ENCODE peak calls at places on chromosome 7, in four cellular contexts. One of them, this sample, is unnamed.

GRCh38 chr7:124765401-124766352 is at the start of gene GPR37:
- DNase-seq in A673: peak
- DNase-seq in stimulated activated CD8-positive, alpha-beta memory T cell treated with anti-CD3 and anti-CD28 coated beads, Interleukin-4, amount 100 ng/mL, for 48 hours: peak
- DNase-seq in NCI-H1105: peak
- DNase-seq in this sample: peak

GRCh38 chr7:148650232-148650858 is 48.4 kb upstream of the CUL1 start:
- DNase-seq in A673: peak
- DNase-seq in stimulated activated CD8-positive, alpha-beta memory T cell treated with anti-CD3 and anti-CD28 coated beads, Interleukin-4, amount 100 ng/mL, for 48 hours: no peak
- DNase-seq in NCI-H1105: no peak
- DNase-seq in this sample: no peak

GRCh38 chr7:460374-461117 is 59.1 kb downstream of the PDGFA start:
- DNase-seq in A673: no peak
- DNase-seq in stimulated activated CD8-positive, alpha-beta memory T cell treated with anti-CD3 and anti-CD28 coated beads, Interleukin-4, amount 100 ng/mL, for 48 hours: no peak
- DNase-seq in NCI-H1105: no peak
- DNase-seq in this sample: no peak

GRCh38 chr7:4837814-4838625 is 23.8 kb downstream of the PAPOLB start:
- DNase-seq in A673: no peak
- DNase-seq in stimulated activated CD8-positive, alpha-beta memory T cell treated with anti-CD3 and anti-CD28 coated beads, Interleukin-4, amount 100 ng/mL, for 48 hours: no peak
- DNase-seq in NCI-H1105: no peak
- DNase-seq in this sample: peak

GRCh38 chr7:50832744-50833143 is 50.0 kb upstream of the GRB10 start:
- DNase-seq in A673: no peak
- DNase-seq in stimulated activated CD8-positive, alpha-beta memory T cell treated with anti-CD3 and anti-CD28 coated beads, Interleukin-4, amount 100 ng/mL, for 48 hours: peak
- DNase-seq in NCI-H1105: no peak
- DNase-seq in this sample: no peak

GRCh38 chr7:96311967-96312366 is 9.9 kb downstream of the SLC25A13 start:
- DNase-seq in A673: no peak
- DNase-seq in stimulated activated CD8-positive, alpha-beta memory T cell treated with anti-CD3 and anti-CD28 coated beads, Interleukin-4, amount 100 ng/mL, for 48 hours: no peak
- DNase-seq in NCI-H1105: no peak
- DNase-seq in this sample: no peak

GRCh38 chr7:24304494-24305095 is 20.6 kb downstream of the NPY start:
- DNase-seq in A673: no peak
- DNase-seq in stimulated activated CD8-positive, alpha-beta memory T cell treated with anti-CD3 and anti-CD28 coated beads, Interleukin-4, amount 100 ng/mL, for 48 hours: no peak
- DNase-seq in NCI-H1105: no peak
- DNase-seq in this sample: no peak

GRCh38 chr7:149690688-149691446 is 82.5 kb downstream of the ZNF467 start:
- DNase-seq in A673: peak
- DNase-seq in stimulated activated CD8-positive, alpha-beta memory T cell treated with anti-CD3 and anti-CD28 coated beads, Interleukin-4, amount 100 ng/mL, for 48 hours: peak
- DNase-seq in NCI-H1105: no peak
- DNase-seq in this sample: peak

GRCh38 chr7:130831817-130832481 is 97.9 kb upstream of the KLF14 start:
- DNase-seq in A673: peak
- DNase-seq in stimulated activated CD8-positive, alpha-beta memory T cell treated with anti-CD3 and anti-CD28 coated beads, Interleukin-4, amount 100 ng/mL, for 48 hours: no peak
- DNase-seq in NCI-H1105: peak
- DNase-seq in this sample: peak

GRCh38 chr7:101978683-101979082 is 161.3 kb downstream of the CUX1 start:
- DNase-seq in A673: no peak
- DNase-seq in stimulated activated CD8-positive, alpha-beta memory T cell treated with anti-CD3 and anti-CD28 coated beads, Interleukin-4, amount 100 ng/mL, for 48 hours: no peak
- DNase-seq in NCI-H1105: no peak
- DNase-seq in this sample: no peak

GRCh38 chr7:17333227-17333626 is 34.8 kb downstream of the AHR start:
- DNase-seq in A673: no peak
- DNase-seq in stimulated activated CD8-positive, alpha-beta memory T cell treated with anti-CD3 and anti-CD28 coated beads, Interleukin-4, amount 100 ng/mL, for 48 hours: no peak
- DNase-seq in NCI-H1105: no peak
- DNase-seq in this sample: no peak

GRCh38 chr7:25913574-25914224 is 238.3 kb upstream of the NFE2L3 start:
- DNase-seq in A673: peak
- DNase-seq in stimulated activated CD8-positive, alpha-beta memory T cell treated with anti-CD3 and anti-CD28 coated beads, Interleukin-4, amount 100 ng/mL, for 48 hours: no peak
- DNase-seq in NCI-H1105: no peak
- DNase-seq in this sample: peak

GRCh38 chr7:77536413-77537135 is 521 bp upstream of the PTPN12 start:
- DNase-seq in A673: peak
- DNase-seq in stimulated activated CD8-positive, alpha-beta memory T cell treated with anti-CD3 and anti-CD28 coated beads, Interleukin-4, amount 100 ng/mL, for 48 hours: peak
- DNase-seq in NCI-H1105: peak
- DNase-seq in this sample: peak

GRCh38 chr7:33623267-33623666 is 282.1 kb upstream of the BMPER start:
- DNase-seq in A673: no peak
- DNase-seq in stimulated activated CD8-positive, alpha-beta memory T cell treated with anti-CD3 and anti-CD28 coated beads, Interleukin-4, amount 100 ng/mL, for 48 hours: no peak
- DNase-seq in NCI-H1105: no peak
- DNase-seq in this sample: no peak

GRCh38 chr7:77199008-77199966 is at the start of gene FGL2:
- DNase-seq in A673: peak
- DNase-seq in stimulated activated CD8-positive, alpha-beta memory T cell treated with anti-CD3 and anti-CD28 coated beads, Interleukin-4, amount 100 ng/mL, for 48 hours: peak
- DNase-seq in NCI-H1105: no peak
- DNase-seq in this sample: peak

GRCh38 chr7:157278791-157279678 is 57.8 kb upstream of the DNAJB6 start:
- DNase-seq in A673: no peak
- DNase-seq in stimulated activated CD8-positive, alpha-beta memory T cell treated with anti-CD3 and anti-CD28 coated beads, Interleukin-4, amount 100 ng/mL, for 48 hours: no peak
- DNase-seq in NCI-H1105: no peak
- DNase-seq in this sample: no peak

GRCh38 chr7:114468844-114469243 is 54.2 kb downstream of the FOXP2 start:
- DNase-seq in A673: no peak
- DNase-seq in stimulated activated CD8-positive, alpha-beta memory T cell treated with anti-CD3 and anti-CD28 coated beads, Interleukin-4, amount 100 ng/mL, for 48 hours: no peak
- DNase-seq in NCI-H1105: no peak
- DNase-seq in this sample: no peak

GRCh38 chr7:91912500-91912899 is 28.2 kb upstream of the AKAP9 start:
- DNase-seq in A673: peak
- DNase-seq in stimulated activated CD8-positive, alpha-beta memory T cell treated with anti-CD3 and anti-CD28 coated beads, Interleukin-4, amount 100 ng/mL, for 48 hours: no peak
- DNase-seq in NCI-H1105: no peak
- DNase-seq in this sample: no peak

GRCh38 chr7:75892634-75893272 is 13.9 kb downstream of the RHBDD2 start:
- DNase-seq in A673: no peak
- DNase-seq in stimulated activated CD8-positive, alpha-beta memory T cell treated with anti-CD3 and anti-CD28 coated beads, Interleukin-4, amount 100 ng/mL, for 48 hours: no peak
- DNase-seq in NCI-H1105: no peak
- DNase-seq in this sample: no peak

GRCh38 chr7:70131807-70132565 is 533.7 kb downstream of the AUTS2 start:
- DNase-seq in A673: peak
- DNase-seq in stimulated activated CD8-positive, alpha-beta memory T cell treated with anti-CD3 and anti-CD28 coated beads, Interleukin-4, amount 100 ng/mL, for 48 hours: no peak
- DNase-seq in NCI-H1105: peak
- DNase-seq in this sample: peak

GRCh38 chr7:105649727-105650381 is 68.6 kb upstream of the EFCAB10 start:
- DNase-seq in A673: peak
- DNase-seq in stimulated activated CD8-positive, alpha-beta memory T cell treated with anti-CD3 and anti-CD28 coated beads, Interleukin-4, amount 100 ng/mL, for 48 hours: no peak
- DNase-seq in NCI-H1105: no peak
- DNase-seq in this sample: no peak

GRCh38 chr7:101911011-101911799 is 93.8 kb downstream of the CUX1 start:
- DNase-seq in A673: no peak
- DNase-seq in stimulated activated CD8-positive, alpha-beta memory T cell treated with anti-CD3 and anti-CD28 coated beads, Interleukin-4, amount 100 ng/mL, for 48 hours: no peak
- DNase-seq in NCI-H1105: no peak
- DNase-seq in this sample: no peak

GRCh38 chr7:126441745-126442144 is 811.0 kb downstream of the GRM8 start:
- DNase-seq in A673: no peak
- DNase-seq in stimulated activated CD8-positive, alpha-beta memory T cell treated with anti-CD3 and anti-CD28 coated beads, Interleukin-4, amount 100 ng/mL, for 48 hours: no peak
- DNase-seq in NCI-H1105: no peak
- DNase-seq in this sample: no peak

GRCh38 chr7:156975620-156976019 is 26.1 kb downstream of the NOM1 start:
- DNase-seq in A673: no peak
- DNase-seq in stimulated activated CD8-positive, alpha-beta memory T cell treated with anti-CD3 and anti-CD28 coated beads, Interleukin-4, amount 100 ng/mL, for 48 hours: no peak
- DNase-seq in NCI-H1105: no peak
- DNase-seq in this sample: no peak

GRCh38 chr7:64882341-64883112 is 20.5 kb upstream of the ZNF273 start:
- DNase-seq in A673: peak
- DNase-seq in stimulated activated CD8-positive, alpha-beta memory T cell treated with anti-CD3 and anti-CD28 coated beads, Interleukin-4, amount 100 ng/mL, for 48 hours: peak
- DNase-seq in NCI-H1105: no peak
- DNase-seq in this sample: no peak

GRCh38 chr7:25947669-25948516 is 204.1 kb upstream of the NFE2L3 start:
- DNase-seq in A673: no peak
- DNase-seq in stimulated activated CD8-positive, alpha-beta memory T cell treated with anti-CD3 and anti-CD28 coated beads, Interleukin-4, amount 100 ng/mL, for 48 hours: no peak
- DNase-seq in NCI-H1105: no peak
- DNase-seq in this sample: no peak

GRCh38 chr7:102433319-102434038 is at the start of gene ORAI2:
- DNase-seq in A673: peak
- DNase-seq in stimulated activated CD8-positive, alpha-beta memory T cell treated with anti-CD3 and anti-CD28 coated beads, Interleukin-4, amount 100 ng/mL, for 48 hours: peak
- DNase-seq in NCI-H1105: peak
- DNase-seq in this sample: peak

GRCh38 chr7:107945332-107945731 is 54.3 kb downstream of the DLD start:
- DNase-seq in A673: no peak
- DNase-seq in stimulated activated CD8-positive, alpha-beta memory T cell treated with anti-CD3 and anti-CD28 coated beads, Interleukin-4, amount 100 ng/mL, for 48 hours: no peak
- DNase-seq in NCI-H1105: no peak
- DNase-seq in this sample: no peak

GRCh38 chr7:70829221-70830059 is 302.5 kb upstream of the GALNT17 start:
- DNase-seq in A673: peak
- DNase-seq in stimulated activated CD8-positive, alpha-beta memory T cell treated with anti-CD3 and anti-CD28 coated beads, Interleukin-4, amount 100 ng/mL, for 48 hours: peak
- DNase-seq in NCI-H1105: no peak
- DNase-seq in this sample: peak

GRCh38 chr7:118109607-118110006 is 74.4 kb upstream of the LSM8 start:
- DNase-seq in A673: no peak
- DNase-seq in stimulated activated CD8-positive, alpha-beta memory T cell treated with anti-CD3 and anti-CD28 coated beads, Interleukin-4, amount 100 ng/mL, for 48 hours: no peak
- DNase-seq in NCI-H1105: no peak
- DNase-seq in this sample: peak

GRCh38 chr7:31782411-31782991 is 95.5 kb downstream of the PPP1R17 start:
- DNase-seq in A673: peak
- DNase-seq in stimulated activated CD8-positive, alpha-beta memory T cell treated with anti-CD3 and anti-CD28 coated beads, Interleukin-4, amount 100 ng/mL, for 48 hours: no peak
- DNase-seq in NCI-H1105: peak
- DNase-seq in this sample: peak

GRCh38 chr7:100573691-100574361 is at the start of gene SAP25:
- DNase-seq in A673: no peak
- DNase-seq in stimulated activated CD8-positive, alpha-beta memory T cell treated with anti-CD3 and anti-CD28 coated beads, Interleukin-4, amount 100 ng/mL, for 48 hours: no peak
- DNase-seq in NCI-H1105: no peak
- DNase-seq in this sample: no peak

GRCh38 chr7:43353902-43354301 is 229.0 kb upstream of the STK17A start:
- DNase-seq in A673: no peak
- DNase-seq in stimulated activated CD8-positive, alpha-beta memory T cell treated with anti-CD3 and anti-CD28 coated beads, Interleukin-4, amount 100 ng/mL, for 48 hours: no peak
- DNase-seq in NCI-H1105: no peak
- DNase-seq in this sample: no peak

GRCh38 chr7:105764506-105764905 is 111.9 kb downstream of the ATXN7L1 start:
- DNase-seq in A673: no peak
- DNase-seq in stimulated activated CD8-positive, alpha-beta memory T cell treated with anti-CD3 and anti-CD28 coated beads, Interleukin-4, amount 100 ng/mL, for 48 hours: no peak
- DNase-seq in NCI-H1105: no peak
- DNase-seq in this sample: no peak

GRCh38 chr7:96833701-96834453 is 124.2 kb upstream of the SEM1 start:
- DNase-seq in A673: no peak
- DNase-seq in stimulated activated CD8-positive, alpha-beta memory T cell treated with anti-CD3 and anti-CD28 coated beads, Interleukin-4, amount 100 ng/mL, for 48 hours: no peak
- DNase-seq in NCI-H1105: no peak
- DNase-seq in this sample: no peak

GRCh38 chr7:128322040-128322643 is 21.6 kb downstream of the RBM28 start:
- DNase-seq in A673: peak
- DNase-seq in stimulated activated CD8-positive, alpha-beta memory T cell treated with anti-CD3 and anti-CD28 coated beads, Interleukin-4, amount 100 ng/mL, for 48 hours: no peak
- DNase-seq in NCI-H1105: no peak
- DNase-seq in this sample: peak